ENCODE peak calls at places on chromosome 16, in seven cellular contexts. D is SW 1271; E is central memory CD8-positive, alpha-beta T cell; G is NCI-H1694; T is anterior cingulate cortex; R is lung; O is stimulated activated CD4-positive, alpha-beta T cell treated with anti-CD3 and anti-CD28 coated beads, Interleukin-2, amount 100 ng/mL, for 24 hours. K is an unnamed sample.

GRCh38 chr16:49932449-49932848 is 76.5 kb upstream of the ZNF423 start:
- DNase-seq in D (no peak), E (no peak), G (peak; percentile 14), T (no peak), R (no peak), O (no peak), K (no peak)

GRCh38 chr16:88804173-88804551 is 573 bp downstream of the CDT1 start:
- DNase-seq in D (no peak), E (no peak), G (no peak), T (no peak), R (no peak), O (no peak), K (no peak)

GRCh38 chr16:10618710-10619209 is 38.4 kb upstream of the EMP2 start:
- DNase-seq in D (no peak), E (no peak), G (no peak), T (no peak), R (no peak), O (no peak), K (no peak)

GRCh38 chr16:64738321-64738960 is 383.4 kb downstream of the CDH11 start:
- DNase-seq in D (no peak), E (no peak), G (no peak), T (no peak), R (no peak), O (no peak), K (no peak)

GRCh38 chr16:31451201-31451600 is 8.1 kb upstream of the ARMC5 start:
- DNase-seq in D (no peak), E (no peak), G (no peak), T (no peak), R (no peak), O (no peak), K (no peak)

GRCh38 chr16:71526111-71526998 is at the start of gene CHST4:
- DNase-seq in D (no peak), E (no peak), G (no peak), T (no peak), R (no peak), O (no peak), K (peak; percentile 38)

GRCh38 chr16:81885976-81886586 is 107.0 kb downstream of the PLCG2 start:
- DNase-seq in D (no peak), E (no peak), G (peak; percentile 12), T (no peak), R (no peak), O (peak; percentile 26), K (peak; percentile 73)

GRCh38 chr16:89331371-89332109 is 114.0 kb downstream of the ZNF778 start:
- DNase-seq in D (no peak), E (no peak), G (no peak), T (no peak), R (no peak), O (no peak), K (no peak)

GRCh38 chr16:57863434-57864160 is 61.3 kb upstream of the KIFC3 start:
- DNase-seq in D (peak; percentile 12), E (no peak), G (no peak), T (peak; percentile 58), R (peak; percentile 68), O (no peak), K (peak; percentile 59)

GRCh38 chr16:14415291-14415690 is 214.8 kb downstream of the PARN start:
- DNase-seq in D (no peak), E (no peak), G (no peak), T (no peak), R (no peak), O (no peak), K (no peak)